ENCODE peak calls at places on chromosomes 1 and 21, in seven cellular contexts. J is DND-41, H is epithelial cell of esophagus, Q is fibroblast of mammary gland, U is testis, S is WERI-Rb-1, G is IMR-90. P is an unnamed sample.

GRCh38 chr1:200780545-200781444 is 42.1 kb downstream of the CAMSAP2 start:
- DNase-seq in J (no peak), H (no peak), Q (peak), U (no peak), S (no peak), G (peak), P (no peak)

GRCh38 chr1:25711555-25712298 is 88.3 kb upstream of the SELENON start:
- DNase-seq in J (peak), H (peak), Q (peak), U (no peak), S (no peak), G (peak), P (no peak)

GRCh38 chr1:37068897-37069296 is 34.6 kb upstream of the GRIK3 start:
- DNase-seq in J (no peak), H (no peak), Q (no peak), U (no peak), S (peak), G (no peak), P (no peak)

GRCh38 chr1:22808846-22809501 is 98.3 kb downstream of the EPHB2 start:
- DNase-seq in J (no peak), H (peak), Q (peak), U (peak), S (peak), G (peak), P (peak)

GRCh38 chr1:159815926-159816325 is 10.7 kb upstream of the SLAMF8 start:
- DNase-seq in J (no peak), H (no peak), Q (no peak), U (no peak), S (no peak), G (no peak), P (no peak)

GRCh38 chr1:212467843-212468482 is 35.2 kb downstream of the NENF start:
- DNase-seq in J (no peak), H (peak), Q (peak), U (no peak), S (no peak), G (no peak), P (no peak)

GRCh38 chr1:116373451-116374339 is 651 bp downstream of the ATP1A1 start:
- DNase-seq in J (peak), H (peak), Q (peak), U (peak), S (peak), G (peak), P (no peak)

GRCh38 chr1:150568567-150568966 is 10.8 kb downstream of the MCL1 start:
- DNase-seq in J (no peak), H (no peak), Q (no peak), U (no peak), S (no peak), G (no peak), P (no peak)

GRCh38 chr1:55311057-55311631 is 96.0 kb upstream of the USP24 start:
- DNase-seq in J (no peak), H (no peak), Q (peak), U (no peak), S (no peak), G (peak), P (no peak)

GRCh38 chr1:29851666-29852065 is 615.3 kb downstream of the PTPRU start:
- DNase-seq in J (no peak), H (no peak), Q (no peak), U (no peak), S (no peak), G (no peak), P (no peak)

GRCh38 chr1:226894826-226895225 is 24.4 kb downstream of the PSEN2 start:
- DNase-seq in J (no peak), H (no peak), Q (no peak), U (no peak), S (no peak), G (no peak), P (no peak)

GRCh38 chr21:43361493-43362296 is 65.2 kb downstream of the SIK1 start:
- DNase-seq in J (peak), H (peak), Q (peak), U (peak), S (peak), G (peak), P (peak)

GRCh38 chr1:71414229-71414628 is 333.4 kb upstream of the ZRANB2 start:
- DNase-seq in J (no peak), H (no peak), Q (peak), U (no peak), S (no peak), G (peak), P (no peak)

GRCh38 chr1:21594495-21594894 is 74.7 kb downstream of the RAP1GAP start:
- DNase-seq in J (no peak), H (peak), Q (peak), U (no peak), S (no peak), G (no peak), P (no peak)

GRCh38 chr1:36304970-36305914 is 926 bp upstream of the SH3D21 start:
- DNase-seq in J (no peak), H (no peak), Q (no peak), U (peak), S (no peak), G (no peak), P (no peak)

GRCh38 chr1:244963231-244963826 is 99.0 kb upstream of the HNRNPU start:
- DNase-seq in J (no peak), H (no peak), Q (no peak), U (no peak), S (no peak), G (peak), P (no peak)

GRCh38 chr1:91498035-91498434 is 2.6 kb upstream of the CDC7 start:
- DNase-seq in J (no peak), H (no peak), Q (no peak), U (no peak), S (no peak), G (no peak), P (no peak)

GRCh38 chr21:16081304-16081703 is 351.5 kb downstream of the USP25 start:
- DNase-seq in J (no peak), H (no peak), Q (no peak), U (no peak), S (no peak), G (no peak), P (no peak)

GRCh38 chr1:99642053-99642452 is 3.9 kb upstream of the PALMD start:
- DNase-seq in J (no peak), H (no peak), Q (no peak), U (no peak), S (no peak), G (no peak), P (no peak)

GRCh38 chr1:241518447-241519307 is 878 bp downstream of the FH start:
- DNase-seq in J (no peak), H (peak), Q (peak), U (no peak), S (peak), G (peak), P (peak)

GRCh38 chr1:53731779-53732305 is 7.1 kb downstream of the GLIS1 start:
- DNase-seq in J (no peak), H (no peak), Q (peak), U (no peak), S (no peak), G (peak), P (peak)

GRCh38 chr1:41875487-41875886 is 43.2 kb downstream of the HIVEP3 start:
- DNase-seq in J (peak), H (no peak), Q (no peak), U (no peak), S (no peak), G (no peak), P (no peak)

GRCh38 chr21:19999369-20000272 is 998.6 kb upstream of the NCAM2 start:
- DNase-seq in J (no peak), H (no peak), Q (no peak), U (no peak), S (no peak), G (no peak), P (no peak)

GRCh38 chr1:64940026-64940425 is 26.3 kb downstream of the JAK1 start:
- DNase-seq in J (no peak), H (peak), Q (no peak), U (no peak), S (no peak), G (no peak), P (no peak)

GRCh38 chr1:233844697-233845096 is 59.8 kb upstream of the SLC35F3 start:
- DNase-seq in J (no peak), H (no peak), Q (no peak), U (no peak), S (no peak), G (no peak), P (no peak)

GRCh38 chr1:10048601-10049000 is 15.8 kb downstream of the UBE4B start:
- DNase-seq in J (no peak), H (no peak), Q (no peak), U (no peak), S (no peak), G (no peak), P (no peak)

GRCh38 chr1:10054465-10054864 is 21.7 kb downstream of the UBE4B start:
- DNase-seq in J (no peak), H (no peak), Q (no peak), U (no peak), S (no peak), G (no peak), P (no peak)

GRCh38 chr1:10050611-10051010 is 17.9 kb downstream of the UBE4B start:
- DNase-seq in J (no peak), H (no peak), Q (no peak), U (peak), S (no peak), G (no peak), P (no peak)

GRCh38 chr1:10051656-10052055 is 18.9 kb downstream of the UBE4B start:
- DNase-seq in J (no peak), H (no peak), Q (no peak), U (no peak), S (no peak), G (no peak), P (no peak)

GRCh38 chr1:10052347-10052746 is 19.6 kb downstream of the UBE4B start:
- DNase-seq in J (no peak), H (no peak), Q (no peak), U (no peak), S (no peak), G (no peak), P (no peak)
- H3K4me3 ChIP-seq in J (no peak), H (no peak), Q (no peak), U (no peak), S (no peak), G (no peak), P (no peak)

GRCh38 chr1:67650061-67650460 is 34.9 kb upstream of the GADD45A start:
- DNase-seq in J (no peak), H (no peak), Q (peak), U (no peak), S (no peak), G (peak), P (no peak)

GRCh38 chr1:67647036-67647798 is 37.8 kb upstream of the GADD45A start:
- DNase-seq in J (no peak), H (peak), Q (peak), U (no peak), S (no peak), G (no peak), P (no peak)

GRCh38 chr1:67647814-67648358 is 37.1 kb upstream of the GADD45A start:
- DNase-seq in J (no peak), H (peak), Q (no peak), U (no peak), S (no peak), G (no peak), P (no peak)

GRCh38 chr1:67651031-67651430 is 34.0 kb upstream of the GADD45A start:
- DNase-seq in J (no peak), H (no peak), Q (no peak), U (no peak), S (no peak), G (no peak), P (no peak)

GRCh38 chr1:67648582-67649326 is 36.2 kb upstream of the GADD45A start:
- DNase-seq in J (no peak), H (no peak), Q (no peak), U (no peak), S (no peak), G (no peak), P (no peak)
- TF ChIP-seq CTCF in J (no peak), H (no peak), Q (no peak), U (no peak), S (peak), G (no peak), P (no peak)

GRCh38 chr1:115280073-115280472 is 58.0 kb downstream of the NGF start:
- DNase-seq in J (no peak), H (no peak), Q (peak), U (no peak), S (no peak), G (peak), P (no peak)
- H3K4me3 ChIP-seq in J (no peak), H (no peak), Q (peak), U (no peak), S (no peak), G (no peak), P (no peak)

GRCh38 chr1:156259805-156260204 is 11.9 kb upstream of the PAQR6 start:
- DNase-seq in J (no peak), H (no peak), Q (no peak), U (no peak), S (peak), G (no peak), P (no peak)
- TF ChIP-seq CTCF in J (peak), H (no peak), Q (no peak), U (no peak), S (peak), G (no peak), P (peak)

DNA sequence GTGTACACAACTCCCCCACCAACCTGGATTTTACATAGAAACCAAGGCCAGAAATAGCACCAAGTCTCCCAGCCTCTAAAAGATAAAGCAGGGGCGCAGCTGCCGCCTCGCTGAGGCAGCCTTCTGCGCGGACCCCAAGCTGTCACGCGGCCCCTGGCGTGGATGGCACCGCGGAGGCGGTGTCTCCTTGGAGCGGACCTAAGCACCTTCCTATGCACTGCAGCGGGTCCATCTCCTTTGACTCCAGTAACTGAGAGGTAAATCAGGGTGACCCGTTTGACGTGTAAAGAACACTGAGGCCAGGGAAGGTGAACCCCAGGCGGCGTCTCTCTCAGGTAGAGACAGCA is 17.0 kb downstream of the ZNF697 start:
- DNase-seq in J (no peak), H (no peak), Q (no peak), U (peak), S (no peak), G (no peak), P (no peak)
- H3K4me3 ChIP-seq in J (no peak), H (peak), Q (peak), U (peak), S (no peak), G (no peak), P (peak)

DNA sequence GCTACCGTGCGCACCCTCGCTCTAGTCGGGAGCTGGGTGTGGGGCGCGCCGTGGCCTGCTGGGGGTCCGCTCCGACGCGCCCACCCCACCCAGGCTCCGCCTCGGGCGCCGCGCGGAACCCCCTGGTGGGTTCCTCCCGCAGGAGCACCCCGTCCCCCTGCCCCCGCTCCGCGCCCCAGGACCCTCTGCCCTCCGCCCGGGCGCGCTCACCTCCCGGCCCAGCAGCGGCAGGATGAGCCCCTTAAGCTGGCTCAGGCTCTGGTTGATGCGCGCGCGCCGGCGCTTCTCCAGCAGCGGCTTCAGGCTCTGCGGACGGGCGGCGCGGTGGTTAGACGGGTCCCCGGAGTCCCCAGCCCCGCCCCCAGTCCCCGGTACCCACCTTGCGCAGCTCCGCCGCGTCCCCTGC is 319 bp downstream of the HES2 start:
- DNase-seq in J (no peak), H (no peak), Q (no peak), U (no peak), S (no peak), G (no peak), P (no peak)
- TF ChIP-seq CTCF in J (no peak), H (no peak), Q (no peak), U (no peak), S (no peak), G (no peak), P (no peak)

GRCh38 chr1:5650283-5651026 is 341.8 kb downstream of the NPHP4 start:
- DNase-seq in J (no peak), H (no peak), Q (no peak), U (no peak), S (peak), G (no peak), P (no peak)
- H3K4me3 ChIP-seq in J (no peak), H (no peak), Q (no peak), U (no peak), S (no peak), G (no peak), P (no peak)